ENCODE peak calls at places on chromosomes 11 and 22, in eight cellular contexts. H is T-helper 17 cell; S is omental fat pad; L is HepG2; B is body of pancreas; Q is activated CD8-positive, alpha-beta T cell treated with anti-CD3 and anti-CD28 coated beads, Interleukin-2, amount 10 ng/mL, durations not matched to agents 7 days and 5 days; Y is CD8-positive, alpha-beta T cell; T is activated naive CD4-positive, alpha-beta T cell treated with anti-CD3 and anti-CD28 coated beads, Interleukin-2, amount 50 U/mL, for 72 hours. Z is an unnamed sample.

GRCh38 chr11:47035108-47035507 is 98.5 kb downstream of the CSTPP1 start:
- ATAC-seq in H (no peak), S (no peak), L (no peak), B (no peak), Q (no peak), Y (no peak), T (no peak), Z (no peak)

GRCh38 chr11:30422828-30423648 is 100.1 kb downstream of the ARL14EP start:
- ATAC-seq in H (no peak), S (no peak), L (no peak), B (peak; percentile 72), Q (no peak), Y (no peak), T (no peak), Z (no peak)

GRCh38 chr22:39367040-39367439 is 17.2 kb downstream of the SYNGR1 start:
- ATAC-seq in H (no peak), S (no peak), L (peak; percentile 59), B (no peak), Q (no peak), Y (no peak), T (no peak), Z (peak; percentile 56)

GRCh38 chr11:3164540-3165151 is 464 bp downstream of the OSBPL5 start:
- ATAC-seq in H (peak; percentile 57), S (peak; percentile 15), L (no peak), B (no peak), Q (peak; percentile 45), Y (peak; percentile 43), T (no peak), Z (peak; percentile 18)

GRCh38 chr11:17439316-17439782 is 37.3 kb downstream of the ABCC8 start:
- ATAC-seq in H (no peak), S (no peak), L (peak; percentile 94), B (peak; percentile 68), Q (no peak), Y (no peak), T (peak; percentile 18), Z (no peak)

GRCh38 chr11:120548682-120549209 is 37.2 kb downstream of the GRIK4 start:
- ATAC-seq in H (no peak), S (no peak), L (no peak), B (no peak), Q (no peak), Y (no peak), T (no peak), Z (no peak)

GRCh38 chr22:37018086-37018814 is 997 bp downstream of the TST start:
- ATAC-seq in H (no peak), S (peak; percentile 7), L (peak; percentile 1), B (no peak), Q (no peak), Y (no peak), T (no peak), Z (peak; percentile 18)

GRCh38 chr11:77457340-77457739 is 16.6 kb downstream of the PAK1 start:
- ATAC-seq in H (no peak), S (no peak), L (no peak), B (no peak), Q (no peak), Y (no peak), T (no peak), Z (no peak)

GRCh38 chr11:117912497-117912896 is 16.7 kb downstream of the TMPRSS13 start:
- ATAC-seq in H (no peak), S (no peak), L (no peak), B (no peak), Q (peak; percentile 64), Y (no peak), T (no peak), Z (no peak)

GRCh38 chr11:118635237-118635591 is 27.8 kb downstream of the PHLDB1 start:
- ATAC-seq in H (no peak), S (no peak), L (no peak), B (no peak), Q (no peak), Y (no peak), T (no peak), Z (no peak)

GRCh38 chr11:15602779-15603178 is 488.1 kb downstream of the INSC start:
- ATAC-seq in H (no peak), S (peak; percentile 62), L (no peak), B (no peak), Q (no peak), Y (no peak), T (no peak), Z (no peak)

GRCh38 chr11:112644410-112645131 is 316.6 kb upstream of the NCAM1 start:
- ATAC-seq in H (no peak), S (no peak), L (no peak), B (no peak), Q (no peak), Y (no peak), T (no peak), Z (no peak)

GRCh38 chr22:47794851-47795250 is 1032.4 kb downstream of the TBC1D22A start:
- ATAC-seq in H (no peak), S (no peak), L (no peak), B (no peak), Q (no peak), Y (no peak), T (no peak), Z (peak; percentile 38)

GRCh38 chr22:32880061-32880460 is 78.6 kb downstream of the TIMP3 start:
- ATAC-seq in H (no peak), S (peak; percentile 68), L (no peak), B (no peak), Q (no peak), Y (no peak), T (no peak), Z (no peak)

GRCh38 chr11:64540426-64540825 is 50.6 kb upstream of the SLC22A12 start:
- ATAC-seq in H (no peak), S (no peak), L (no peak), B (no peak), Q (no peak), Y (no peak), T (no peak), Z (no peak)

GRCh38 chr22:37177755-37178154 is 10.3 kb downstream of the C1QTNF6 start:
- ATAC-seq in H (no peak), S (no peak), L (no peak), B (no peak), Q (no peak), Y (no peak), T (no peak), Z (no peak)

GRCh38 chr11:36057372-36058045 is 113.6 kb downstream of the LDLRAD3 start:
- ATAC-seq in H (no peak), S (peak; percentile 63), L (no peak), B (peak; percentile 64), Q (no peak), Y (no peak), T (no peak), Z (peak; percentile 53)

GRCh38 chr11:61002598-61002997 is 31.1 kb downstream of the CD6 start:
- ATAC-seq in H (peak; percentile 62), S (no peak), L (no peak), B (no peak), Q (no peak), Y (peak; percentile 13), T (peak; percentile 37), Z (no peak)

GRCh38 chr22:23118647-23119491 is 22.9 kb downstream of the RSPH14 start:
- ATAC-seq in H (no peak), S (no peak), L (no peak), B (no peak), Q (no peak), Y (no peak), T (peak; percentile 17), Z (no peak)

GRCh38 chr22:19110064-19110458 is 12.2 kb downstream of the DGCR2 start:
- ATAC-seq in H (peak; percentile 18), S (no peak), L (no peak), B (no peak), Q (peak; percentile 7), Y (peak; percentile 5), T (no peak), Z (no peak)

GRCh38 chr11:40030867-40031266 is 1428.6 kb downstream of the LRRC4C start:
- ATAC-seq in H (no peak), S (no peak), L (no peak), B (no peak), Q (no peak), Y (no peak), T (no peak), Z (no peak)

GRCh38 chr11:92932023-92932422 is 37.4 kb upstream of the MTNR1B start:
- ATAC-seq in H (no peak), S (no peak), L (no peak), B (no peak), Q (no peak), Y (no peak), T (no peak), Z (no peak)

GRCh38 chr22:30193031-30193794 is 53.3 kb downstream of the LIF start:
- ATAC-seq in H (no peak), S (no peak), L (no peak), B (no peak), Q (no peak), Y (no peak), T (no peak), Z (no peak)

GRCh38 chr11:105719073-105719846 is 109.4 kb downstream of the GRIA4 start:
- ATAC-seq in H (no peak), S (no peak), L (peak; percentile 78), B (no peak), Q (no peak), Y (no peak), T (peak; percentile 39), Z (peak; percentile 25)